ENCODE peak calls at places on chromosomes 12 and 14, in seven cellular contexts. P, F, S, T, V, M and K are unnamed samples.

GRCh38 chr14:104133496-104133895 is 4.9 kb upstream of the KIF26A start:
- DNase-seq in S (peak), F (no peak), T (no peak), V (no peak), P (no peak), M (no peak), K (no peak)

GRCh38 chr14:63076476-63076875 is 31.2 kb upstream of the KCNH5 start:
- DNase-seq in P (no peak), M (no peak), S (no peak), V (no peak), F (no peak), T (no peak), K (no peak)

GRCh38 chr12:17304503-17305347 is 698.8 kb upstream of the LMO3 start:
- DNase-seq in F (peak), V (no peak), T (no peak), M (peak), P (peak), S (no peak), K (no peak)

GRCh38 chr12:39393890-39394289 is 49.0 kb downstream of the KIF21A start:
- DNase-seq in F (no peak), V (no peak), P (no peak), T (no peak), M (no peak), S (no peak), K (no peak)

GRCh38 chr12:58647495-58647894 is 272.8 kb downstream of the LRIG3 start:
- DNase-seq in M (no peak), S (no peak), F (no peak), P (no peak), V (no peak), T (no peak), K (no peak)

GRCh38 chr14:102325791-102326345 is 6.3 kb downstream of the ZNF839 start:
- DNase-seq in M (no peak), V (no peak), F (no peak), P (no peak), T (no peak), S (no peak), K (no peak)

GRCh38 chr14:30528119-30528518 is 30.8 kb upstream of the G2E3 start:
- DNase-seq in S (no peak), M (no peak), F (no peak), T (no peak), P (no peak), V (no peak), K (no peak)

GRCh38 chr12:56687225-56688128 is 607 bp downstream of the PTGES3 start:
- DNase-seq in M (peak), V (peak), F (no peak), P (no peak), T (peak), S (peak), K (no peak)

GRCh38 chr14:34797747-34798583 is 77.2 kb downstream of the BAZ1A start:
- DNase-seq in S (no peak), F (no peak), P (no peak), V (no peak), M (no peak), T (no peak), K (no peak)

GRCh38 chr14:44895716-44896115 is 66.0 kb downstream of the KLHL28 start:
- DNase-seq in M (peak), P (no peak), V (no peak), S (no peak), T (no peak), F (peak), K (no peak)

GRCh38 chr14:63616015-63616414 is 25.7 kb downstream of the WDR89 start:
- DNase-seq in T (no peak), P (no peak), F (no peak), S (no peak), V (no peak), M (no peak), K (no peak)

GRCh38 chr12:127745466-127746220 is 521.3 kb upstream of the TMEM132C start:
- DNase-seq in S (no peak), T (no peak), V (no peak), F (no peak), P (no peak), M (no peak), K (no peak)

GRCh38 chr12:33533527-33533926 is 93.9 kb upstream of the SYT10 start:
- DNase-seq in T (no peak), F (no peak), S (no peak), P (no peak), V (no peak), M (no peak), K (no peak)

GRCh38 chr12:32331133-32331532 is 68.2 kb upstream of the FGD4 start:
- DNase-seq in T (no peak), V (no peak), M (peak), F (peak), P (no peak), S (no peak), K (no peak)

GRCh38 chr14:37588956-37589737 is 5.9 kb downstream of the FOXA1 start:
- DNase-seq in M (no peak), T (no peak), V (no peak), P (no peak), F (no peak), S (no peak), K (no peak)

GRCh38 chr14:93009471-93010117 is 86.6 kb downstream of the CHGA start:
- DNase-seq in F (no peak), S (no peak), P (no peak), V (no peak), M (no peak), T (no peak), K (no peak)

GRCh38 chr12:119592232-119592631 is 1.3 kb upstream of the TMEM233 start:
- DNase-seq in V (no peak), S (no peak), T (no peak), F (no peak), P (no peak), M (peak), K (no peak)

GRCh38 chr12:131873293-131873692 is 21.1 kb upstream of the ULK1 start:
- DNase-seq in M (no peak), V (no peak), T (no peak), S (no peak), P (no peak), F (no peak), K (no peak)

GRCh38 chr12:49990269-49990668 is 17.5 kb downstream of the AQP6 start:
- DNase-seq in V (no peak), S (no peak), T (no peak), F (no peak), P (no peak), M (no peak), K (peak)

GRCh38 chr14:90518941-90519256 is 122.1 kb downstream of the CALM1 start:
- DNase-seq in T (peak), F (no peak), P (no peak), S (no peak), V (peak), M (no peak), K (no peak)

GRCh38 chr14:80017796-80018195 is 193.5 kb downstream of the DIO2 start:
- DNase-seq in T (no peak), S (no peak), V (no peak), P (no peak), M (no peak), F (no peak), K (no peak)

GRCh38 chr12:64890873-64891468 is 66.5 kb downstream of the TBC1D30 start:
- DNase-seq in S (no peak), T (no peak), F (peak), P (peak), M (peak), V (no peak), K (peak)

GRCh38 chr12:14960548-14961465 is 594 bp downstream of the ARHGDIB start:
- DNase-seq in T (peak), P (no peak), M (peak), S (no peak), V (peak), F (no peak), K (no peak)

GRCh38 chr14:23725980-23726746 is 90.0 kb downstream of the DHRS2 start:
- DNase-seq in F (no peak), S (no peak), M (no peak), V (no peak), T (no peak), P (no peak), K (no peak)

GRCh38 chr12:130290114-130290513 is 47.6 kb upstream of the PIWIL1 start:
- DNase-seq in F (no peak), M (no peak), P (no peak), S (no peak), T (no peak), V (no peak), K (no peak)

GRCh38 chr14:72975776-72976175 is 49.5 kb downstream of the DCAF4 start:
- DNase-seq in T (no peak), V (no peak), F (no peak), S (no peak), P (no peak), M (no peak), K (no peak)

GRCh38 chr12:106027286-106027685 is 111.5 kb downstream of the NUAK1 start:
- DNase-seq in S (no peak), F (no peak), P (no peak), M (no peak), T (no peak), V (no peak), K (no peak)

GRCh38 chr12:106023034-106023433 is 115.7 kb downstream of the NUAK1 start:
- DNase-seq in S (no peak), T (no peak), M (no peak), F (no peak), P (no peak), V (no peak), K (no peak)

GRCh38 chr12:106022568-106023012 is 116.2 kb downstream of the NUAK1 start:
- DNase-seq in P (no peak), S (no peak), F (no peak), M (no peak), V (no peak), T (no peak), K (no peak)

GRCh38 chr12:106021516-106021915 is 117.2 kb downstream of the NUAK1 start:
- DNase-seq in F (no peak), T (no peak), M (no peak), P (no peak), S (no peak), V (no peak), K (no peak)

DNA sequence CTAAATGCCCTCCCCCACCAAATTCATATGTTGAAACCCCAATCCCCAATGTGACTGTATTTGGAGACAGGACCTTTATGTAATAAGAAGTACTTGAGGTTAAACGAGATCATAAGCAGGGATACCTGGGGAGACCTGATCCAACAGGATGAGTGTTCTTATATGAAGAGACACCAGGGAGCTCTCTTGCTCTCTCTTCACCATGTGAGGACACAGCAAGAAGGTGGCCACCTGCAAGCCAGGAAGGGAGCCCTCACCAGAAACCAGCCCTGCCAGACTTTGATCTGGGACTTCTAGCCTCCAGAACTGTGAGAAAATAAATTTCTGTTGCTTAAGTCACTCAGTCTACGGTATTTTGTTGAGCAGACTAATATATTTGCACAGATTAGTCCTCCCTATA is 113.6 kb downstream of the NUAK1 start:
- DNase-seq in F (no peak), T (no peak), S (no peak), P (no peak), M (no peak), V (no peak), K (no peak)
- TF ChIP-seq CTCF in F (no peak), T (no peak), S (no peak), P (no peak), M (no peak), V (no peak), K (no peak)

DNA sequence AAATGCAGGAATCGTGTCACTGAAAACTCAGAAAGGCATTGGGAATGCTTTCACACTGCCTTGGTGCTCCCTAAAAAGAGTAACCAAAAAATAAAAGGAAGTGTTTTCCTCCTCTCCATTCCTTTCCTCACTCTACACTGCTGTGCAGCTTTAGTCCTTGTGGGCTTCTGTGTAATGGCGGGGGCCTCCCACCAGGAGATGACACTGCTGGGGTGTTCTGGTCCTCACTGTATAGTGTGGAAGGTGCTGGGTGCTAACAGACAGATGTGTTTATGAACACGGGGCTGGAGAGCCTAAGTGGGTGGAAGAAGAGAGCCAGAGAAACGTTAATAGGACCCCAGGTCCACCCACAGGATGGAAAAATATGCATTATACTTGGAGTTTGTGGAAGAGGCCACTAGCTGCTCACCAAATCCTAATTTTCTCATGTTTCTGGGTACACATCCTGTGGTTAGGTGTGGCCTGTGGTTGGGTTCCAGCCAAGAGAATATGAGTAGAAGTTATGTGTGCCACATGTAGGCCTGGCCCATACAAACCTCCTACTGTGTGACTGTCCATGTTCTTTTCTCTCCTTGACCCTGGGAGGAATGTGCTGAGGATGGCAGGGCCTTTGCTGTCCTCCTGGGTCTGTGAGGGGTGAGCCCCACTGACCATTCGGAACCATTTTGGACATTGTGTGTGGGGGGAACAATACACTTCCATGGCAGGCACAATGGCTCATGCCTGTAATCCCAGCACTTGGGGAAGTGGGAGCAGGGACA is 14.0 kb upstream of the C1S start:
- DNase-seq in M (no peak), T (no peak), P (no peak), F (no peak), V (no peak), S (no peak), K (no peak)
- TF ChIP-seq CTCF in M (no peak), T (no peak), P (no peak), F (no peak), V (no peak), S (no peak), K (no peak)

DNA sequence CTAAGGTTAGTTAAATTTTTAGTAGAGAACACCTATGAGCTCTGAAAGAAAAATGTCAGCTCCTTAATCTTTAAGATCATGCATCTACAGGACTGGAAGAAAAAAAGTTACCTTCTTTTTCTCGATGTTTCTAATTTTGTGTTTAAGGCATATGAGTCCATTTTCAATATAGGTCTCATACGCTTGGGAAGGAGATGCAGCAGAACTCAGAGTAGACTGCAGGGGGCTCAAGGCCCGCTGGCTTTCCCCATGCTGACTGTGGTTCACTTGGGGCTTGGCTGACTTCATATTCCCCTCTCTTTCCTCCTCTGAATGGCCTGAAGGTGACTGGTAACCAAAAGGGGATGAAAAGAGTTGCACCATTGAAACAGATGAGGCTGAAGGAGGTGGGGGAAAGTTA is 1.5 kb downstream of the CAPRIN2 start:
- DNase-seq in V (peak), S (no peak), M (peak), P (peak), F (no peak), T (no peak), K (no peak)
- TF ChIP-seq CTCF in V (no peak), S (no peak), M (peak), P (peak), F (peak), T (peak), K (peak)

GRCh38 chr14:54877015-54877702 is 25.5 kb downstream of the GCH1 start:
- DNase-seq in F (no peak), S (no peak), V (no peak), M (peak), T (no peak), P (no peak), K (peak)

GRCh38 chr14:54881761-54882401 is 20.7 kb downstream of the GCH1 start:
- DNase-seq in M (no peak), P (no peak), T (no peak), S (no peak), F (no peak), V (no peak), K (no peak)

GRCh38 chr14:54877703-54878021 is 25.0 kb downstream of the GCH1 start:
- DNase-seq in T (no peak), V (no peak), S (no peak), F (no peak), P (no peak), M (no peak), K (no peak)

GRCh38 chr14:54882521-54882920 is 20.1 kb downstream of the GCH1 start:
- DNase-seq in S (no peak), F (no peak), M (no peak), T (no peak), V (no peak), P (no peak), K (no peak)

DNA sequence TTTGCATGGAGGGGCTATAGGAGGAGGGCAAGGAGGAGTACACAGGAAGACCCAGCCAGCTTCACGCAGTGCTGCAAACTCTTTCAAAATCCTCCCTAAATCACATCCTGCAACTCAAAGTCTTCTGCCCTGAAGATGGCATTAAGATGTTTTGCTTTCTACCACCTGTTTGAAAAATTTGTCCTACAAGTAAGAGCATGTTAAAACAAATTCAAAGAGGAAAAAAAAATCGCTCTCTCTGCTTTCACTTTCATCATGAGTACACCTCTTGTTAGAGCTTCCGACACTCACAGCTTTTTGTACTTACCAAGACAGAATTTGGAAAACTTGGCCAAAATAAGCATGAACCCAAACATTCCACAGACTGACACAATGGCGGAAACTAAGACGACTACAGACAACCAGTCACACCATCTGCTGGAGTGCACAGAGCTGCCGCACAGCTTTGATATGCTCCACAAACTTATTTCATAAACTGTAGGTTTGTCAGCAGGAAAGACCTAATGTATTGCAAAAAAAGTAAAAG is 21.3 kb downstream of the GCH1 start:
- DNase-seq in S (no peak), M (peak), T (no peak), V (peak), F (no peak), P (peak), K (no peak)
- TF ChIP-seq CTCF in S (no peak), M (no peak), T (no peak), V (no peak), F (no peak), P (no peak), K (no peak)